ENCODE peak calls at places on chromosomes 1 and 21, in five cellular contexts. One of them, this sample, is unnamed.

GRCh38 chr1:240352769-240353168 is 259.2 kb downstream of the GREM2 start:
- DNase-seq in caudate nucleus: no peak
- DNase-seq in HT-29: no peak
- DNase-seq in stimulated activated CD4-positive, alpha-beta T cell treated with anti-CD3 and anti-CD28 coated beads, Interleukin-2, amount 100 ng/mL, for 4 hours: no peak
- DNase-seq in NCI-H1694: no peak
- DNase-seq in this sample: no peak

GRCh38 chr1:53498555-53499142 is 39.5 kb downstream of the DMRTB1 start:
- DNase-seq in caudate nucleus: no peak
- DNase-seq in HT-29: no peak
- DNase-seq in stimulated activated CD4-positive, alpha-beta T cell treated with anti-CD3 and anti-CD28 coated beads, Interleukin-2, amount 100 ng/mL, for 4 hours: no peak
- DNase-seq in NCI-H1694: no peak
- DNase-seq in this sample: no peak

GRCh38 chr1:148318123-148318899 is 164.8 kb downstream of the PPIAL4G start:
- DNase-seq in caudate nucleus: no peak
- DNase-seq in HT-29: no peak
- DNase-seq in stimulated activated CD4-positive, alpha-beta T cell treated with anti-CD3 and anti-CD28 coated beads, Interleukin-2, amount 100 ng/mL, for 4 hours: no peak
- DNase-seq in NCI-H1694: no peak
- DNase-seq in this sample: no peak

GRCh38 chr1:67683736-67684525 is 1.1 kb upstream of the GADD45A start:
- DNase-seq in caudate nucleus: no peak
- DNase-seq in HT-29: peak
- DNase-seq in stimulated activated CD4-positive, alpha-beta T cell treated with anti-CD3 and anti-CD28 coated beads, Interleukin-2, amount 100 ng/mL, for 4 hours: peak
- DNase-seq in NCI-H1694: no peak
- DNase-seq in this sample: no peak

GRCh38 chr1:204623894-204624361 is 61.6 kb downstream of the LRRN2 start:
- DNase-seq in caudate nucleus: no peak
- DNase-seq in HT-29: peak
- DNase-seq in stimulated activated CD4-positive, alpha-beta T cell treated with anti-CD3 and anti-CD28 coated beads, Interleukin-2, amount 100 ng/mL, for 4 hours: no peak
- DNase-seq in NCI-H1694: peak
- DNase-seq in this sample: no peak

GRCh38 chr1:59333626-59334277 is 36.9 kb downstream of the FGGY start:
- DNase-seq in caudate nucleus: no peak
- DNase-seq in HT-29: no peak
- DNase-seq in stimulated activated CD4-positive, alpha-beta T cell treated with anti-CD3 and anti-CD28 coated beads, Interleukin-2, amount 100 ng/mL, for 4 hours: no peak
- DNase-seq in NCI-H1694: no peak
- DNase-seq in this sample: no peak

GRCh38 chr1:158752155-158752712 is 2.3 kb upstream of the OR6K6 start:
- DNase-seq in caudate nucleus: no peak
- DNase-seq in HT-29: no peak
- DNase-seq in stimulated activated CD4-positive, alpha-beta T cell treated with anti-CD3 and anti-CD28 coated beads, Interleukin-2, amount 100 ng/mL, for 4 hours: no peak
- DNase-seq in NCI-H1694: no peak
- DNase-seq in this sample: no peak

GRCh38 chr1:1013922-1014617 is 773 bp downstream of the ISG15 start:
- DNase-seq in caudate nucleus: no peak
- DNase-seq in HT-29: peak
- DNase-seq in stimulated activated CD4-positive, alpha-beta T cell treated with anti-CD3 and anti-CD28 coated beads, Interleukin-2, amount 100 ng/mL, for 4 hours: no peak
- DNase-seq in NCI-H1694: peak
- DNase-seq in this sample: no peak

GRCh38 chr21:45761703-45762102 is 118.2 kb downstream of the PCBP3 start:
- DNase-seq in caudate nucleus: no peak
- DNase-seq in HT-29: no peak
- DNase-seq in stimulated activated CD4-positive, alpha-beta T cell treated with anti-CD3 and anti-CD28 coated beads, Interleukin-2, amount 100 ng/mL, for 4 hours: no peak
- DNase-seq in NCI-H1694: no peak
- DNase-seq in this sample: no peak

GRCh38 chr21:33109574-33110339 is 39.8 kb downstream of the OLIG1 start:
- DNase-seq in caudate nucleus: no peak
- DNase-seq in HT-29: no peak
- DNase-seq in stimulated activated CD4-positive, alpha-beta T cell treated with anti-CD3 and anti-CD28 coated beads, Interleukin-2, amount 100 ng/mL, for 4 hours: peak
- DNase-seq in NCI-H1694: peak
- DNase-seq in this sample: no peak

GRCh38 chr1:242523968-242524570 is 428 bp downstream of the PLD5 start:
- DNase-seq in caudate nucleus: peak
- DNase-seq in HT-29: no peak
- DNase-seq in stimulated activated CD4-positive, alpha-beta T cell treated with anti-CD3 and anti-CD28 coated beads, Interleukin-2, amount 100 ng/mL, for 4 hours: no peak
- DNase-seq in NCI-H1694: peak
- DNase-seq in this sample: peak

GRCh38 chr21:42463861-42464515 is 32.0 kb downstream of the RSPH1 start:
- DNase-seq in caudate nucleus: no peak
- DNase-seq in HT-29: peak
- DNase-seq in stimulated activated CD4-positive, alpha-beta T cell treated with anti-CD3 and anti-CD28 coated beads, Interleukin-2, amount 100 ng/mL, for 4 hours: peak
- DNase-seq in NCI-H1694: no peak
- DNase-seq in this sample: no peak

This sample was measured in NCI-H524 treated with DMSO at 0.1 percent for 48 hours.